ENCODE peak calls at places on chromosomes 4 and X, in nine cellular contexts. R is M059J, S is psoas muscle, Z is astrocyte of the spinal cord, M is A172, E is DMS153, J is activated gamma-delta T cell treated with Interleukin-2 at 50 U/mL for 16 hours, P is cardiac muscle cell, A is astrocyte. G is an unnamed sample.

GRCh38 chr4:8905773-8906667 is 34.4 kb upstream of the HMX1 start:
- DNase-seq in A (no peak), J (no peak), P (no peak), M (no peak), E (no peak), S (no peak), R (no peak), Z (no peak), G (no peak)

GRCh38 chrX:8139713-8140112 is 31.4 kb downstream of the VCX2 start:
- DNase-seq in J (no peak), M (peak), Z (peak), A (peak), R (no peak), S (no peak), E (no peak), P (no peak), G (no peak)

GRCh38 chr4:139975830-139976272 is 178.1 kb downstream of the MAML3 start:
- DNase-seq in P (no peak), R (no peak), E (no peak), M (no peak), A (no peak), S (no peak), J (no peak), Z (peak), G (peak)

GRCh38 chr4:158856852-158857251 is 88.0 kb downstream of the FNIP2 start:
- DNase-seq in S (no peak), A (peak), J (no peak), M (peak), R (peak), Z (peak), P (peak), E (peak), G (peak)

GRCh38 chr4:13642163-13642562 is 14.6 kb upstream of the BOD1L1 start:
- DNase-seq in P (no peak), Z (peak), A (peak), R (peak), J (no peak), S (no peak), E (no peak), M (no peak), G (no peak)

GRCh38 chrX:19805054-19805690 is 82.2 kb downstream of the SH3KBP1 start:
- DNase-seq in A (no peak), Z (no peak), E (no peak), J (no peak), P (no peak), M (no peak), R (no peak), S (no peak), G (no peak)

GRCh38 chr4:57102050-57102564 is 8.1 kb downstream of the IGFBP7 start:
- DNase-seq in R (peak), M (peak), S (peak), A (peak), P (peak), Z (peak), J (no peak), E (no peak), G (no peak)

GRCh38 chr4:75980576-75980975 is 10.2 kb downstream of the SDAD1 start:
- DNase-seq in R (no peak), A (no peak), S (no peak), Z (no peak), E (no peak), M (no peak), J (no peak), P (no peak), G (no peak)